ENCODE peak calls at places on chromosomes 6 and 20, in six cellular contexts. One of them, this sample, is unnamed. For H3K9me3, the result is how much of the 10 kb centered on the place peaks cover.

GRCh38 chr6:164034602-164035140 is 620.2 kb downstream of the QKI start:
- DNase-seq in lung: no peak
- DNase-seq in ascending aorta: no peak
- DNase-seq in testis: no peak
- DNase-seq in upper lobe of right lung: no peak
- DNase-seq in hepatocyte: no peak
- DNase-seq in this sample: no peak

GRCh38 chr6:170345662-170346061 is 39.1 kb downstream of the FAM120B start:
- DNase-seq in lung: no peak
- DNase-seq in ascending aorta: no peak
- DNase-seq in testis: no peak
- DNase-seq in upper lobe of right lung: no peak
- DNase-seq in hepatocyte: no peak
- DNase-seq in this sample: no peak

GRCh38 chr6:170281331-170282292 is 9.3 kb downstream of the DLL1 start:
- DNase-seq in lung: no peak
- DNase-seq in ascending aorta: no peak
- DNase-seq in testis: no peak
- DNase-seq in upper lobe of right lung: peak
- DNase-seq in hepatocyte: no peak
- DNase-seq in this sample: no peak

GRCh38 chr20:35344354-35344837 is 52.2 kb upstream of the FAM83C start:
- DNase-seq in lung: no peak
- DNase-seq in ascending aorta: no peak
- DNase-seq in testis: no peak
- DNase-seq in upper lobe of right lung: peak
- DNase-seq in hepatocyte: peak
- DNase-seq in this sample: no peak

GRCh38 chr6:33490198-33490597 is 35.8 kb downstream of the ZBTB9 start:
- DNase-seq in lung: no peak
- DNase-seq in ascending aorta: no peak
- DNase-seq in testis: no peak
- DNase-seq in upper lobe of right lung: no peak
- DNase-seq in hepatocyte: peak
- DNase-seq in this sample: no peak

GRCh38 chr6:25404693-25405169 is 125.6 kb downstream of the CARMIL1 start:
- DNase-seq in lung: no peak
- DNase-seq in ascending aorta: no peak
- DNase-seq in testis: no peak
- DNase-seq in upper lobe of right lung: no peak
- DNase-seq in hepatocyte: no peak
- DNase-seq in this sample: no peak

GRCh38 chr6:16857969-16858592 is 96.8 kb upstream of the ATXN1 start:
- DNase-seq in lung: no peak
- DNase-seq in ascending aorta: no peak
- DNase-seq in testis: no peak
- DNase-seq in upper lobe of right lung: no peak
- DNase-seq in hepatocyte: peak
- DNase-seq in this sample: peak

GRCh38 chr20:4021905-4022304 is 6.5 kb upstream of the RNF24 start:
- DNase-seq in lung: no peak
- DNase-seq in ascending aorta: no peak
- DNase-seq in testis: no peak
- DNase-seq in upper lobe of right lung: no peak
- DNase-seq in hepatocyte: no peak
- DNase-seq in this sample: no peak

GRCh38 chr6:25229671-25230321 is 49.4 kb upstream of the CARMIL1 start:
- DNase-seq in lung: no peak
- DNase-seq in ascending aorta: no peak
- DNase-seq in testis: no peak
- DNase-seq in upper lobe of right lung: no peak
- DNase-seq in hepatocyte: no peak
- DNase-seq in this sample: no peak

GRCh38 chr20:64027981-64028685 is 7.8 kb upstream of the C20orf204 start:
- DNase-seq in lung: no peak
- DNase-seq in ascending aorta: no peak
- DNase-seq in testis: no peak
- DNase-seq in upper lobe of right lung: no peak
- DNase-seq in hepatocyte: no peak
- DNase-seq in this sample: no peak

GRCh38 chr20:32472581-32473207 is 112.4 kb downstream of the NOL4L start:
- DNase-seq in lung: no peak
- DNase-seq in ascending aorta: no peak
- DNase-seq in testis: no peak
- DNase-seq in upper lobe of right lung: no peak
- DNase-seq in hepatocyte: no peak
- DNase-seq in this sample: no peak

GRCh38 chr20:32474967-32475819 is 109.9 kb downstream of the NOL4L start:
- DNase-seq in lung: peak
- DNase-seq in ascending aorta: peak
- DNase-seq in testis: peak
- DNase-seq in upper lobe of right lung: peak
- DNase-seq in hepatocyte: peak
- DNase-seq in this sample: peak

GRCh38 chr20:32473231-32474008 is 111.7 kb downstream of the NOL4L start:
- DNase-seq in lung: no peak
- DNase-seq in ascending aorta: no peak
- DNase-seq in testis: no peak
- DNase-seq in upper lobe of right lung: peak
- DNase-seq in hepatocyte: no peak
- DNase-seq in this sample: no peak

GRCh38 chr20:32474717-32474966 is 110.5 kb downstream of the NOL4L start:
- DNase-seq in lung: no peak
- DNase-seq in ascending aorta: no peak
- DNase-seq in testis: no peak
- DNase-seq in upper lobe of right lung: no peak
- DNase-seq in hepatocyte: no peak
- DNase-seq in this sample: no peak

GRCh38 chr20:32474009-32474716 is 111.0 kb downstream of the NOL4L start:
- DNase-seq in lung: no peak
- DNase-seq in ascending aorta: no peak
- DNase-seq in testis: peak
- DNase-seq in upper lobe of right lung: peak
- DNase-seq in hepatocyte: no peak
- DNase-seq in this sample: no peak
- H3K4me3 ChIP-seq in lung: no peak
- H3K4me3 ChIP-seq in ascending aorta: peak
- H3K4me3 ChIP-seq in testis: no peak
- H3K4me3 ChIP-seq in upper lobe of right lung: peak
- H3K4me3 ChIP-seq in hepatocyte: peak
- H3K4me3 ChIP-seq in this sample: no peak

DNA sequence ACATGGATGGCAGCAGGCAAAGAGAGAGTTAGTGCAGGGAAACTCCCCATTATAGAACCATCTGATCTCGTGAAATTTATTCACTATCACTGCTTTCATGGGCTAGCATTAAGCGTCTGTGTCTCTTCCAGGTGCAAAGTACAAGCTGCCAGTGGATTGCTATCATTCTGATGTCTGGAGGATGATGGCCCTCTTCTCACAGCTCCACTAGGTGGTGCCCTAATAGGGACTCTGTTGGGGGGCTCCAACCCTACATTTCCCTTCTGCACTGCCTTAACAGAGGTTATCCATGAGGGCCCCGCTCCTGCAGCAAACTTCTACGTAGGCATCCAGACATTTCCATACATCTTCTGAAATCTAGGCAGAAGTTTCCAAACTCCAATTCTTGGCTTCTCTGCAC is 347.8 kb upstream of the HS3ST5 start:
- DNase-seq in lung: no peak
- DNase-seq in ascending aorta: no peak
- DNase-seq in testis: no peak
- DNase-seq in upper lobe of right lung: no peak
- DNase-seq in hepatocyte: no peak
- DNase-seq in this sample: no peak
- TF ChIP-seq CTCF in lung: no peak
- TF ChIP-seq CTCF in ascending aorta: no peak
- TF ChIP-seq CTCF in testis: no peak
- TF ChIP-seq CTCF in upper lobe of right lung: no peak
- TF ChIP-seq CTCF in hepatocyte: no peak
- TF ChIP-seq CTCF in this sample: peak

DNA sequence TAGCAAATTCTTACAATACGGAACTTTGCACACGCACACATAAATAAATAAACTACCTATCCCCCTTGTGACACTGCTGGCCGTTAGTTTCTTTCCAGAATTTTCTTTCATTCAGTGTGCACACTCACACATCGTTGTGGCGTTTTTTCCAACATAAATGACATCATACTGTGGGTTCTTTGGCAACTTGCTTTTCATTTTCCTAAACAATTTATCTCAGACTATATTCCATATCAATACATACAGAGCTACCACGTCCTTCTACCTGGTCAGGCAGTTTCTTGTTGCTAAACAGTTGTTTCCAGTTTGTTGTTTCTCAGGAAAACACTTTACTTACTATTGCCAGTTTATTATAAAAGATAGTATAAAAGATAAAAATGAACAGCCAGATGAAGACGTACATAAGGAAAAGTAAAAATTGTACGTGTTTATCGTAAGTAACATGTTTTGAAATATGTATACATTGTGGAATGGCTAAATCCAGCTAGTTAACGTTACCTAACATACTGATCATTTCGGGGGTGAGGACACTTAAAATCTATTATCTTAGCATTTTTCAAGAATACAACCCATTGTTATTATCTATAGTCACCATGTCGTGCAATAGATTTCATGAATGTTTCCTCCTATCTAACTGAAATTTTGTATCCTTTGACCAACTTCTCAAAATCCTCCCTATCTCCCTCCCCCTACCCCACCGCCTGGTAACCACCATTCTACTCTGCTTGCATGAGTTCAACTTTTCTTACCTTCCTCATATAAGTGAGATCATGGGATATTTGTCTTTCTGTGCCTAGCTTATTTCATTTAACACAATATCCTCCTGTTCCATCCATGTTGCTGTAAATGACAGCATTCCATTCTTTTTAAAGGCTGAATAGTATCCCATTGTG is 1.2 kb upstream of the TP53RK start:
- DNase-seq in lung: no peak
- DNase-seq in ascending aorta: no peak
- DNase-seq in testis: no peak
- DNase-seq in upper lobe of right lung: no peak
- DNase-seq in hepatocyte: no peak
- DNase-seq in this sample: no peak
- H3K9me3 ChIP-seq in lung: under half
- H3K9me3 ChIP-seq in ascending aorta: under half
- H3K9me3 ChIP-seq in testis: under half
- H3K9me3 ChIP-seq in upper lobe of right lung: under half
- H3K9me3 ChIP-seq in hepatocyte: under half
- H3K9me3 ChIP-seq in this sample: under half

DNA sequence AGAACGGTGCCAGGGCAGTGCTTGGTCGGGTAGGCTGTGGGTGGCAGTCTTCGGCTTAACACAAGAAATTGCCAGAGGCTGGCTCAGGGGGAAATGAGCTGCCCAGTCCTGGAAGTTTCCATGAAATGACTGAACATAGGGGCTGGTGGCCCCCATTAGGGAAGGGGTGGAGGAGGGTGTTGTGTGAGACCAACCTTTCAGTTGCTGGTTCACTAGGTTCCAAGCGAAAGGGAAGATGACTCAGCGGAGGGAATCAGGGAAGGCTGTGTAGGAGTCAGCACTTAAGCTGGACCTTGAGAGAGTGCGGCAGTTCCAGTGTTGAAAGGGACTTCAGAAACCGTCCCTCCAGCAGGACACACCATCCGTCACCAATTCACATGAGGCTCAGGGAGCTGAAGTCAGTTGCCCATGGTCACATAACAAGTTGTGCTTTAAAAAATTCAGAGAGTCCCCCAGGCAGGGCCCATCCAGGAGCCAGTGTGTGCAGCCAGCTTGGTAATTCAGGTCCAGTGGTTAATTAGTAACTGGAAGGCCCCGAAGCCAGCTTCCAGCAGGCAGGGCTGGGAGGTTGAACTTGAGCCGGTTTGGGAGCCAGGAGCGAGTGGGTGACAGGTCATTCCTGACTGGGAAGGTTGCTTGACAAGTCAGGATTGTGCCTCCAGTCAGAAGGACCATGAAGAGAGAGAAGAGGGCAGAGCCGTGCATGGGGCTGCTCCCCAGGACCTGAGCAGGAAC is at the start of gene SGK2:
- DNase-seq in lung: peak
- DNase-seq in ascending aorta: no peak
- DNase-seq in testis: peak
- DNase-seq in upper lobe of right lung: peak
- DNase-seq in hepatocyte: peak
- DNase-seq in this sample: no peak
- H3K4me3 ChIP-seq in lung: no peak
- H3K4me3 ChIP-seq in ascending aorta: no peak
- H3K4me3 ChIP-seq in testis: no peak
- H3K4me3 ChIP-seq in upper lobe of right lung: no peak
- H3K4me3 ChIP-seq in hepatocyte: peak
- H3K4me3 ChIP-seq in this sample: no peak

GRCh38 chr20:57244627-57245214 is 21.7 kb downstream of the BMP7 start:
- DNase-seq in lung: no peak
- DNase-seq in ascending aorta: no peak
- DNase-seq in testis: no peak
- DNase-seq in upper lobe of right lung: no peak
- DNase-seq in hepatocyte: no peak
- DNase-seq in this sample: peak
- TF ChIP-seq CTCF in lung: no peak
- TF ChIP-seq CTCF in ascending aorta: no peak
- TF ChIP-seq CTCF in testis: no peak
- TF ChIP-seq CTCF in upper lobe of right lung: no peak
- TF ChIP-seq CTCF in hepatocyte: no peak
- TF ChIP-seq CTCF in this sample: peak

GRCh38 chr6:10051283-10051682 is 363.6 kb downstream of the TFAP2A start:
- DNase-seq in lung: no peak
- DNase-seq in ascending aorta: no peak
- DNase-seq in testis: no peak
- DNase-seq in upper lobe of right lung: no peak
- DNase-seq in hepatocyte: no peak
- DNase-seq in this sample: no peak
- H3K9me3 ChIP-seq in lung: under half
- H3K9me3 ChIP-seq in ascending aorta: under half
- H3K9me3 ChIP-seq in testis: under half
- H3K9me3 ChIP-seq in upper lobe of right lung: under half
- H3K9me3 ChIP-seq in hepatocyte: under half
- H3K9me3 ChIP-seq in this sample: under half

This sample was measured in endodermal cell.